ENCODE peak calls at places on chromosomes 13 and 19, in eight cellular contexts. N is IMR-90; E is CD4-positive, alpha-beta T cell; R is progenitor cell of endocrine pancreas; Q is RWPE2; K is tibial nerve; B is mucosa of descending colon; F is bronchial epithelial cell. L is an unnamed sample.

GRCh38 chr19:51019544-51019925 is at the start of gene KLK10:
- DNase-seq in N (no peak), Q (no peak), F (no peak), B (no peak), K (no peak), E (no peak), R (no peak), L (no peak)

GRCh38 chr13:89402211-89402610 is 1731.0 kb downstream of the SLITRK5 start:
- DNase-seq in B (no peak), K (no peak), E (no peak), R (no peak), Q (no peak), N (no peak), F (no peak), L (no peak)

GRCh38 chr19:49771674-49772139 is 4.9 kb downstream of the AP2A1 start:
- DNase-seq in F (no peak), E (no peak), Q (no peak), K (no peak), B (peak; percentile 51), R (no peak), N (no peak), L (no peak)

GRCh38 chr19:44890366-44891015 is 563 bp upstream of the TOMM40 start:
- DNase-seq in E (peak; percentile 100), Q (peak; percentile 100), K (peak; percentile 100), F (peak; percentile 99), R (peak; percentile 99), N (peak; percentile 100), B (no peak), L (peak; percentile 100)

GRCh38 chr19:36771275-36772231 is 1.1 kb downstream of the ZNF850 start:
- DNase-seq in N (peak; percentile 87), Q (peak; percentile 63), K (peak; percentile 36), B (peak; percentile 49), E (no peak), F (peak; percentile 66), R (peak; percentile 14), L (peak; percentile 72)

GRCh38 chr13:34019870-34020269 is 201.9 kb downstream of the RFC3 start:
- DNase-seq in Q (no peak), N (no peak), E (no peak), B (no peak), F (no peak), R (no peak), K (no peak), L (no peak)

GRCh38 chr13:67651908-67652307 is 421.8 kb upstream of the PCDH9 start:
- DNase-seq in E (no peak), R (no peak), N (no peak), F (no peak), Q (no peak), K (no peak), B (no peak), L (no peak)

GRCh38 chr13:48580886-48581285 is 48.0 kb upstream of the RCBTB2 start:
- DNase-seq in N (no peak), K (no peak), E (no peak), B (no peak), R (no peak), F (no peak), Q (no peak), L (no peak)

GRCh38 chr19:4007836-4008539 is 452 bp downstream of the PIAS4 start:
- DNase-seq in K (peak; percentile 40), E (no peak), Q (no peak), B (peak; percentile 51), R (no peak), N (no peak), F (no peak), L (no peak)

GRCh38 chr13:23081901-23082300 is 98.9 kb upstream of the SGCG start:
- DNase-seq in F (no peak), K (no peak), Q (no peak), B (no peak), E (no peak), R (no peak), N (no peak), L (no peak)

GRCh38 chr19:10952809-10953208 is 8.0 kb upstream of the SMARCA4 start:
- DNase-seq in B (peak; percentile 63), F (peak; percentile 76), R (no peak), E (no peak), N (no peak), K (no peak), Q (no peak), L (peak; percentile 86)

GRCh38 chr19:1171755-1172352 is 2.2 kb downstream of the SBNO2 start:
- DNase-seq in B (no peak), F (no peak), R (no peak), K (no peak), Q (peak; percentile 59), N (no peak), E (no peak), L (no peak)

GRCh38 chr13:110042253-110042652 is 255.9 kb upstream of the IRS2 start:
- DNase-seq in R (no peak), E (no peak), F (no peak), K (no peak), N (peak; percentile 54), Q (no peak), B (no peak), L (no peak)

GRCh38 chr19:18392936-18393335 is 4.5 kb downstream of the LRRC25 start:
- DNase-seq in K (no peak), N (no peak), E (no peak), B (no peak), Q (no peak), R (no peak), F (no peak), L (no peak)

GRCh38 chr19:18391509-18392075 is 5.6 kb downstream of the GDF15 start:
- DNase-seq in E (no peak), R (no peak), K (no peak), B (no peak), F (no peak), Q (no peak), N (no peak), L (no peak)

GRCh38 chr19:18392417-18392816 is 5.0 kb downstream of the LRRC25 start:
- DNase-seq in Q (no peak), R (no peak), B (no peak), F (no peak), K (peak; percentile 36), N (no peak), E (no peak), L (no peak)

GRCh38 chr19:18396471-18397241 is 766 bp downstream of the LRRC25 start:
- DNase-seq in K (no peak), F (no peak), N (no peak), E (no peak), B (no peak), Q (no peak), R (no peak), L (no peak)

DNA sequence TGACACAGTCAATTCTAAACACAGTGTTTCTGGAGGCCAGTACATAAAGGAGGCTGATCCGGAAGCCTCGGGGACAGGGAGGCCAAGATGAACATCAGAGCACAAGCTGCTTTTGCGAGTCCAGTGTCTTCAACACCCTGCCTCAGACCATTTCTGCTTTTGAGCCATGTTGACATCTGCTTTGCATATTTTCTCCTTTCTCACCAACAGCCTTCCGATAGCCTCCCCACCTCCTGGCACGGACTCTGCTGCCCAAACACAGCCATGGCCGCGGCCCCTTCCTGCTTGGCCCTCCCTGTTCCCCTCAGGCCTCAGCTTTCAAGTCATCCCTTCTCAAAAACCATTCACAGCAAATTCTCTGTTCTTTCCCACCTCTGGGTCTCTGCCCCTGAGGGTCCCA is 3.6 kb downstream of the LRRC25 start:
- DNase-seq in R (no peak), N (no peak), E (no peak), Q (no peak), K (no peak), B (no peak), F (no peak), L (no peak)
- TF ChIP-seq CTCF in R (no peak), N (no peak), E (no peak), Q (no peak), K (no peak), B (no peak), F (no peak), L (no peak)

GRCh38 chr19:6279620-6279930 is 200 bp downstream of the MLLT1 start:
- DNase-seq in R (no peak), Q (no peak), K (no peak), E (no peak), B (no peak), F (no peak), N (no peak), L (no peak)

GRCh38 chr19:6278740-6279619 is 795 bp downstream of the MLLT1 start:
- DNase-seq in E (no peak), R (no peak), K (no peak), N (no peak), F (no peak), B (no peak), Q (no peak), L (no peak)

GRCh38 chr19:6278051-6278450 is 1.7 kb downstream of the MLLT1 start:
- DNase-seq in F (no peak), K (no peak), N (no peak), R (no peak), E (no peak), B (no peak), Q (no peak), L (no peak)

GRCh38 chr19:6276447-6276846 is 3.3 kb downstream of the MLLT1 start:
- DNase-seq in Q (no peak), F (no peak), N (peak; percentile 55), B (peak; percentile 45), K (peak; percentile 72), R (no peak), E (no peak), L (no peak)

GRCh38 chr19:6279931-6280591 is at the start of gene MLLT1:
- DNase-seq in F (peak; percentile 80), K (peak; percentile 90), B (peak; percentile 99), N (peak; percentile 96), R (peak; percentile 95), E (peak; percentile 94), Q (peak; percentile 93), L (peak; percentile 83)
- TF ChIP-seq CTCF in F (peak; percentile 64), K (peak; percentile 98), B (peak; percentile 73), N (peak; percentile 73), R (peak; percentile 89), E (peak; percentile 56), Q (peak; percentile 78), L (peak; percentile 77)

GRCh38 chr19:35476149-35476548 is 14.1 kb downstream of the KRTDAP start:
- DNase-seq in R (no peak), B (no peak), N (no peak), Q (no peak), F (no peak), K (no peak), E (no peak), L (no peak)
- TF ChIP-seq CTCF in R (peak; percentile 25), B (no peak), N (no peak), Q (no peak), F (peak; percentile 12), K (no peak), E (no peak), L (peak; percentile 25)

GRCh38 chr19:42515241-42515832 is 12.9 kb downstream of the CEACAM1 start:
- DNase-seq in B (no peak), F (no peak), R (no peak), Q (no peak), K (no peak), E (no peak), N (no peak), L (no peak)

GRCh38 chr19:42516771-42517170 is 11.5 kb downstream of the CEACAM1 start:
- DNase-seq in E (no peak), F (no peak), Q (no peak), B (no peak), K (no peak), N (no peak), R (no peak), L (no peak)

GRCh38 chr19:42512743-42513304 is 15.5 kb downstream of the CEACAM1 start:
- DNase-seq in R (no peak), K (no peak), Q (no peak), E (no peak), F (no peak), B (no peak), N (no peak), L (no peak)

GRCh38 chr19:42512130-42512636 is 16.1 kb downstream of the CEACAM1 start:
- DNase-seq in Q (no peak), N (no peak), F (no peak), B (no peak), E (no peak), K (no peak), R (no peak), L (no peak)

GRCh38 chr19:42514449-42514848 is 13.8 kb downstream of the CEACAM1 start:
- DNase-seq in F (peak; percentile 21), N (no peak), R (no peak), Q (no peak), K (no peak), B (no peak), E (no peak), L (no peak)
- TF ChIP-seq CTCF in F (no peak), N (no peak), R (no peak), Q (no peak), K (no peak), B (no peak), E (no peak), L (no peak)